ENCODE peak calls at places on chromosomes 1 and 21, in ten cellular contexts. M is upper lobe of right lung, C is psoas muscle, G is WTC11, J is HFFc6, R is AG09309, L is IMR-90, A is prostate gland, U is fibroblast of lung, V is K562. K is an unnamed sample.

GRCh38 chr1:5286244-5286643 is 631.8 kb downstream of the AJAP1 start:
- DNase-seq in A (no peak), C (no peak), U (no peak), G (no peak), M (no peak), J (no peak), L (no peak), R (no peak), V (peak), K (no peak)

GRCh38 chr1:237470712-237471310 is 419.9 kb downstream of the ZP4 start:
- DNase-seq in J (no peak), R (no peak), A (no peak), L (no peak), V (peak), U (no peak), M (no peak), C (no peak), G (peak), K (no peak)

GRCh38 chr1:51559501-51559900 is 40.4 kb upstream of the EPS15 start:
- DNase-seq in L (no peak), J (no peak), U (no peak), G (no peak), M (no peak), V (no peak), C (no peak), A (no peak), R (no peak), K (no peak)

GRCh38 chr1:25568090-25568833 is 24.9 kb downstream of the LDLRAP1 start:
- DNase-seq in R (no peak), U (peak), C (peak), V (no peak), G (peak), A (peak), L (peak), M (no peak), J (peak), K (no peak)

GRCh38 chr21:32147041-32147440 is 131.8 kb downstream of the MIS18A start:
- DNase-seq in A (no peak), L (no peak), J (no peak), U (no peak), M (no peak), V (no peak), G (no peak), R (no peak), C (no peak), K (no peak)

GRCh38 chr1:92940541-92940940 is 20.7 kb downstream of the DIPK1A start:
- DNase-seq in A (no peak), G (no peak), R (no peak), M (no peak), J (peak), L (peak), C (no peak), U (peak), V (no peak), K (no peak)

GRCh38 chr1:41662656-41663437 is 178.4 kb upstream of the EDN2 start:
- DNase-seq in C (peak), G (peak), M (peak), J (peak), L (peak), U (peak), R (peak), A (peak), V (no peak), K (peak)

GRCh38 chr1:206802401-206802800 is 30.1 kb upstream of the IL10 start:
- DNase-seq in A (no peak), U (no peak), V (no peak), G (no peak), J (no peak), C (no peak), R (no peak), L (no peak), M (no peak), K (no peak)

GRCh38 chr1:224707849-224708725 is 92.0 kb downstream of the CNIH3 start:
- DNase-seq in A (no peak), R (peak), U (peak), V (peak), L (peak), M (peak), G (no peak), C (no peak), J (peak), K (no peak)

GRCh38 chr1:25031966-25032667 is 102.0 kb upstream of the RUNX3 start:
- DNase-seq in C (no peak), V (no peak), A (peak), G (no peak), M (peak), J (peak), L (peak), R (no peak), U (peak), K (peak)

GRCh38 chr1:209155556-209155955 is 428.0 kb upstream of the CAMK1G start:
- DNase-seq in G (no peak), V (no peak), J (no peak), M (no peak), C (no peak), U (peak), R (no peak), A (no peak), L (no peak), K (no peak)

GRCh38 chr1:26471498-26472329 is 526 bp upstream of the HMGN2 start:
- DNase-seq in V (peak), L (peak), A (peak), C (peak), M (peak), U (peak), G (peak), R (no peak), J (peak), K (peak)

GRCh38 chr1:220224033-220224432 is 48.2 kb downstream of the RAB3GAP2 start:
- DNase-seq in A (no peak), J (no peak), L (no peak), C (no peak), R (no peak), G (no peak), M (no peak), U (no peak), V (no peak), K (no peak)

GRCh38 chr1:203271018-203271743 is 34.1 kb upstream of the BTG2 start:
- DNase-seq in U (peak), R (no peak), J (peak), V (peak), A (peak), G (peak), M (peak), L (peak), C (no peak), K (peak)

GRCh38 chr1:223363057-223363855 is 720 bp downstream of the SUSD4 start:
- DNase-seq in U (peak), A (no peak), L (peak), C (peak), J (no peak), M (peak), V (no peak), R (no peak), G (peak), K (peak)

GRCh38 chr21:28636988-28637691 is 355.5 kb downstream of the LTN1 start:
- DNase-seq in J (peak), U (peak), G (no peak), C (no peak), A (no peak), V (no peak), L (peak), M (no peak), R (peak), K (no peak)

GRCh38 chr1:154288694-154289093 is 16.3 kb downstream of the HAX1 start:
- DNase-seq in U (no peak), V (no peak), A (no peak), J (no peak), C (no peak), M (no peak), G (no peak), L (no peak), R (no peak), K (no peak)

GRCh38 chr1:244236101-244236500 is 185.0 kb downstream of the ZBTB18 start:
- DNase-seq in A (no peak), L (peak), C (no peak), V (no peak), R (no peak), J (no peak), U (peak), M (no peak), G (no peak), K (no peak)

GRCh38 chr21:20329636-20330035 is 668.6 kb upstream of the NCAM2 start:
- DNase-seq in J (no peak), M (no peak), R (no peak), V (peak), U (no peak), A (no peak), C (no peak), L (no peak), G (no peak), K (no peak)

GRCh38 chr1:71196685-71197084 is 115.8 kb upstream of the ZRANB2 start:
- DNase-seq in L (peak), C (no peak), M (no peak), A (no peak), V (no peak), J (peak), R (no peak), U (peak), G (no peak), K (peak)

GRCh38 chr21:44434568-44434925 is 20.8 kb upstream of the LRRC3 start:
- DNase-seq in L (no peak), M (no peak), C (no peak), U (no peak), J (no peak), G (no peak), A (no peak), R (no peak), V (no peak), K (no peak)

GRCh38 chr1:66768935-66769334 is 16.7 kb downstream of the DYNLT5 start:
- DNase-seq in U (no peak), R (no peak), L (no peak), V (no peak), A (no peak), C (no peak), M (no peak), G (no peak), J (no peak), K (no peak)

GRCh38 chr1:97919568-97920261 is 1.1 kb downstream of the DPYD start:
- DNase-seq in R (no peak), U (peak), J (no peak), C (no peak), A (no peak), G (no peak), L (peak), V (no peak), M (no peak), K (no peak)

GRCh38 chr1:114428083-114428754 is 82.8 kb downstream of the TRIM33 start:
- DNase-seq in J (peak), M (no peak), A (no peak), L (peak), R (no peak), G (no peak), V (peak), C (no peak), U (no peak), K (no peak)
- TF ChIP-seq CTCF in J (peak), M (peak), A (no peak), L (peak), R (peak), G (no peak), V (no peak), C (peak), U (peak), K (no peak)

DNA sequence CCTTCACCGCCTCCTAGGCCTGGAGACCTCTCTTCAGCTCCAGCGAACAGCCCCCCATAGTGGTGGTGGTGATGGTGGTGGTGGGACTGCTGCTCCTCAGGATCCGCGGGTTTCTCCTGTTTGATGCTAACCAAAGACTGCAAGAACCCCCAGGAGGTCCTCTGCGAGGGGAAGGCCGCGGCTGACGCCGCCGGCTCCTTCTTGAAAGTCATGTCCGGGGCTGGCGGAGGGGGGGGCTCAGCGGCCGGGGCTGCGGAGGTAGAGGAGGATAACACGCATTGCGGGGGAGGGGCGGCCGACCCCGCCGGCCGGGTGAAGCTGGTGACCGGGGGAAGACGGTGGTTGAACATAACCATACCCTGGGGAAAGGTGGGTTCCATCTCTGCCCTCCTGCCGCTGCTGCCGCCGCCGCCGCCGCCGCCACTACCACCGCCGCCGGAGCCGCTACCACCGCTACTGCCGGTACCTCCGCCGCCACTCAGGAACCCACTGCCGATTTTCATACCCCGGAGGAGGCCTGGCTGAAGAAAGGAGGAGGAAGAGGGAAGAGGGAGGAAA is 554 bp downstream of the ZNF281 start:
- DNase-seq in C (peak), R (no peak), L (peak), V (peak), G (peak), U (peak), A (peak), J (no peak), M (peak), K (peak)
- TF ChIP-seq CTCF in C (no peak), R (no peak), L (peak), V (no peak), G (no peak), U (no peak), A (no peak), J (peak), M (no peak), K (no peak)

GRCh38 chr1:36446261-36446660 is 4.0 kb downstream of the OSCP1 start:
- DNase-seq in G (peak), U (no peak), M (no peak), R (no peak), L (no peak), C (no peak), J (no peak), A (no peak), V (peak), K (peak)
- TF ChIP-seq CTCF in G (peak), U (no peak), M (peak), R (no peak), L (peak), C (no peak), J (peak), A (no peak), V (peak), K (peak)

GRCh38 chr1:2556277-2557145 is at the start of gene TNFRSF14:
- DNase-seq in A (peak), M (peak), U (peak), L (peak), R (no peak), C (peak), V (no peak), J (peak), G (no peak), K (peak)

GRCh38 chr1:2558420-2558819 is 2.2 kb downstream of the TNFRSF14 start:
- DNase-seq in J (no peak), C (no peak), G (no peak), M (no peak), V (no peak), A (no peak), L (no peak), R (no peak), U (no peak), K (no peak)

GRCh38 chr1:2558030-2558400 is 1.8 kb downstream of the TNFRSF14 start:
- DNase-seq in U (no peak), L (no peak), V (no peak), M (no peak), J (no peak), C (no peak), G (no peak), R (no peak), A (no peak), K (no peak)

GRCh38 chr1:2558861-2559260 is 2.7 kb downstream of the TNFRSF14 start:
- DNase-seq in V (no peak), M (no peak), C (no peak), G (no peak), A (no peak), R (no peak), U (no peak), L (no peak), J (no peak), K (no peak)

GRCh38 chr1:2557146-2558029 is 1.2 kb downstream of the TNFRSF14 start:
- DNase-seq in A (peak), J (no peak), M (no peak), V (no peak), U (no peak), L (no peak), G (no peak), C (no peak), R (no peak), K (no peak)
- TF ChIP-seq CTCF in A (no peak), J (peak), M (no peak), V (peak), U (no peak), L (no peak), G (no peak), C (no peak), R (no peak), K (no peak)

GRCh38 chr1:217048104-217048707 is 325.0 kb upstream of the ESRRG start:
- DNase-seq in R (no peak), L (no peak), J (no peak), G (peak), V (peak), M (no peak), U (no peak), C (no peak), A (no peak), K (peak)
- TF ChIP-seq CTCF in R (no peak), L (no peak), J (no peak), G (peak), V (peak), M (no peak), U (no peak), C (no peak), A (no peak), K (peak)